ENCODE peak calls at places on chromosome 7, in four cellular contexts. E is left lobe of liver, Q is RCC 7860, F is progenitor cell of endocrine pancreas. V is an unnamed sample.

GRCh38 chr7:116499168-116500070 is at the start of gene CAV2:
- DNase-seq in E (peak; percentile 83), Q (peak; percentile 87), F (peak; percentile 46), V (peak; percentile 79)

GRCh38 chr7:157515342-157516041 is 178.7 kb downstream of the DNAJB6 start:
- DNase-seq in E (peak; percentile 35), Q (no peak), F (no peak), V (no peak)

GRCh38 chr7:36289833-36290661 is 99.6 kb upstream of the ANLN start:
- DNase-seq in E (peak; percentile 94), Q (peak; percentile 99), F (no peak), V (peak; percentile 75)

GRCh38 chr7:21967500-21968099 is 21.9 kb upstream of the CDCA7L start:
- DNase-seq in E (no peak), Q (no peak), F (no peak), V (no peak)

GRCh38 chr7:18610331-18610948 is 114.9 kb downstream of the HDAC9 start:
- DNase-seq in E (no peak), Q (peak; percentile 11), F (peak; percentile 10), V (peak; percentile 34)

GRCh38 chr7:149598721-149599308 is 101.2 kb upstream of the ZNF746 start:
- DNase-seq in E (no peak), Q (peak; percentile 36), F (no peak), V (peak; percentile 46)

GRCh38 chr7:101173752-101174244 is 6.3 kb downstream of the NAT16 start:
- DNase-seq in E (no peak), Q (peak; percentile 19), F (no peak), V (no peak)

GRCh38 chr7:65983965-65984654 is 2.1 kb upstream of the GUSB start:
- DNase-seq in E (no peak), Q (peak; percentile 91), F (no peak), V (no peak)

GRCh38 chr7:44853391-44853790 is 5.5 kb upstream of the H2AZ2 start:
- DNase-seq in E (no peak), Q (no peak), F (no peak), V (no peak)

GRCh38 chr7:106176414-106177294 is 64.5 kb upstream of the SYPL1 start:
- DNase-seq in E (peak; percentile 92), Q (peak; percentile 58), F (peak; percentile 81), V (peak; percentile 89)

GRCh38 chr7:128099204-128099671 is 68.0 kb upstream of the LRRC4 start:
- DNase-seq in E (no peak), Q (peak; percentile 18), F (no peak), V (no peak)

GRCh38 chr7:1439373-1440363 is 19.6 kb downstream of the MICALL2 start:
- DNase-seq in E (no peak), Q (no peak), F (no peak), V (no peak)

GRCh38 chr7:20393021-20394015 is 62.6 kb downstream of the ITGB8 start:
- DNase-seq in E (no peak), Q (peak; percentile 28), F (no peak), V (peak; percentile 67)

GRCh38 chr7:30148951-30149459 is 14.2 kb downstream of the MTURN start:
- DNase-seq in E (no peak), Q (no peak), F (no peak), V (no peak)

GRCh38 chr7:29976673-29977072 is 12.9 kb downstream of the SCRN1 start:
- DNase-seq in E (no peak), Q (no peak), F (no peak), V (no peak)

GRCh38 chr7:56063500-56063881 is 595 bp upstream of the SUMF2 start:
- DNase-seq in E (no peak), Q (no peak), F (no peak), V (no peak)

GRCh38 chr7:150481207-150481920 is 30.9 kb downstream of the GIMAP8 start:
- DNase-seq in E (no peak), Q (no peak), F (no peak), V (no peak)

GRCh38 chr7:95264225-95264927 is 60.0 kb downstream of the PON1 start:
- DNase-seq in E (no peak), Q (no peak), F (no peak), V (no peak)

GRCh38 chr7:106568680-106569499 is 92.1 kb downstream of the CCDC71L start:
- DNase-seq in E (peak; percentile 64), Q (no peak), F (no peak), V (peak; percentile 22)

GRCh38 chr7:123494193-123494796 is 40.1 kb downstream of the IQUB start:
- DNase-seq in E (no peak), Q (peak; percentile 53), F (no peak), V (peak; percentile 30)

GRCh38 chr7:101081432-101081831 is 3.8 kb upstream of the TRIM56 start:
- DNase-seq in E (no peak), Q (no peak), F (no peak), V (no peak)

GRCh38 chr7:134892963-134893362 is 93.3 kb upstream of the AGBL3 start:
- DNase-seq in E (no peak), Q (no peak), F (no peak), V (no peak)

GRCh38 chr7:38195804-38196595 is 18.0 kb downstream of the STARD3NL start:
- DNase-seq in E (no peak), Q (no peak), F (no peak), V (no peak)

GRCh38 chr7:94154182-94154581 is 150.0 kb upstream of the BET1 start:
- DNase-seq in E (no peak), Q (no peak), F (no peak), V (no peak)

GRCh38 chr7:49823566-49823965 is 50.1 kb downstream of the VWC2 start:
- DNase-seq in E (no peak), Q (no peak), F (no peak), V (no peak)

GRCh38 chr7:64951250-64951848 is 39.5 kb downstream of the ZNF117 start:
- DNase-seq in E (no peak), Q (peak; percentile 51), F (no peak), V (no peak)

GRCh38 chr7:91266067-91266930 is 2.1 kb downstream of the FZD1 start:
- DNase-seq in E (peak; percentile 53), Q (no peak), F (no peak), V (no peak)

GRCh38 chr7:117143580-117143979 is 179.3 kb downstream of the WNT2 start:
- DNase-seq in E (no peak), Q (peak; percentile 29), F (no peak), V (no peak)

GRCh38 chr7:628041-628763 is 98.3 kb upstream of the DNAAF5 start:
- DNase-seq in E (no peak), Q (no peak), F (no peak), V (no peak)

GRCh38 chr7:50724526-50725520 is 57.9 kb downstream of the GRB10 start:
- DNase-seq in E (no peak), Q (no peak), F (no peak), V (no peak)

GRCh38 chr7:124459101-124460052 is 306.2 kb downstream of the GPR37 start:
- DNase-seq in E (no peak), Q (peak; percentile 27), F (no peak), V (no peak)

GRCh38 chr7:5610500-5611186 is 170.8 kb downstream of the RNF216 start:
- DNase-seq in E (no peak), Q (no peak), F (no peak), V (no peak)

GRCh38 chr7:30459591-30460245 is 18.9 kb downstream of the NOD1 start:
- DNase-seq in E (no peak), Q (peak; percentile 66), F (no peak), V (peak; percentile 60)

GRCh38 chr7:127807829-127808228 is 155.8 kb downstream of the SND1 start:
- DNase-seq in E (no peak), Q (no peak), F (no peak), V (no peak)

GRCh38 chr7:78587443-78588044 is 789.0 kb downstream of the PHTF2 start:
- DNase-seq in E (no peak), Q (no peak), F (no peak), V (no peak)

GRCh38 chr7:132435016-132435990 is 141.0 kb downstream of the PLXNA4 start:
- DNase-seq in E (no peak), Q (no peak), F (no peak), V (no peak)

GRCh38 chr7:30683839-30684238 is 1.6 kb upstream of the CRHR2 start:
- DNase-seq in E (no peak), Q (no peak), F (no peak), V (no peak)